ENCODE peak calls at places on chromosomes 7 and 10, in five cellular contexts. L is ACHN, X is NCI-H345, Z is NCI-H82, J is amygdala. Y is an unnamed sample.

GRCh38 chr7:105691029-105691691 is 109.9 kb upstream of the EFCAB10 start:
- DNase-seq in L (peak; percentile 46), X (no peak), Z (peak; percentile 33), J (no peak), Y (no peak)

GRCh38 chr10:78570633-78571032 is 498.1 kb upstream of the ZMIZ1 start:
- DNase-seq in L (no peak), X (no peak), Z (no peak), J (no peak), Y (no peak)

GRCh38 chr10:10326119-10326518 is 691.6 kb upstream of the CELF2 start:
- DNase-seq in L (no peak), X (no peak), Z (peak; percentile 84), J (no peak), Y (no peak)

GRCh38 chr7:26198133-26198780 is 2.3 kb downstream of the HNRNPA2B1 start:
- DNase-seq in L (peak; percentile 60), X (no peak), Z (no peak), J (no peak), Y (no peak)

GRCh38 chr7:157009778-157010587 is 480 bp downstream of the MNX1 start:
- DNase-seq in L (peak; percentile 39), X (peak; percentile 26), Z (no peak), J (no peak), Y (no peak)

GRCh38 chr10:125161570-125162139 is 1.3 kb upstream of the CTBP2 start:
- DNase-seq in L (no peak), X (no peak), Z (peak; percentile 55), J (no peak), Y (no peak)

GRCh38 chr10:30433286-30433778 is 652 bp upstream of the MAP3K8 start:
- DNase-seq in L (peak; percentile 69), X (peak; percentile 39), Z (peak; percentile 51), J (peak; percentile 41), Y (peak; percentile 73)

GRCh38 chr7:28708458-28708951 is 249.6 kb downstream of the TRIL start:
- DNase-seq in L (peak; percentile 79), X (no peak), Z (peak; percentile 42), J (peak; percentile 65), Y (no peak)

GRCh38 chr10:17527530-17528146 is 73.2 kb upstream of the ST8SIA6 start:
- DNase-seq in L (no peak), X (no peak), Z (peak; percentile 3), J (no peak), Y (no peak)

GRCh38 chr10:132984008-132984295 is 41.6 kb upstream of the CFAP46 start:
- DNase-seq in L (no peak), X (no peak), Z (no peak), J (no peak), Y (no peak)

GRCh38 chr10:91300011-91300575 is 79.6 kb downstream of the PCGF5 start:
- DNase-seq in L (no peak), X (no peak), Z (no peak), J (no peak), Y (no peak)

GRCh38 chr10:49001861-49002675 is 62.4 kb upstream of the LRRC18 start:
- DNase-seq in L (no peak), X (no peak), Z (no peak), J (no peak), Y (no peak)

GRCh38 chr7:100642534-100642907 is 1.2 kb upstream of the TFR2 start:
- DNase-seq in L (no peak), X (peak; percentile 39), Z (peak; percentile 27), J (no peak), Y (no peak)

GRCh38 chr10:123009105-123009805 is 449 bp downstream of the ACADSB start:
- DNase-seq in L (peak; percentile 10), X (no peak), Z (peak; percentile 34), J (no peak), Y (no peak)

GRCh38 chr7:50262916-50263690 is 41.4 kb upstream of the IKZF1 start:
- DNase-seq in L (no peak), X (no peak), Z (no peak), J (no peak), Y (no peak)

GRCh38 chr10:20457656-20458055 is 439.5 kb downstream of the NEBL start:
- DNase-seq in L (no peak), X (no peak), Z (no peak), J (no peak), Y (no peak)

GRCh38 chr7:139124084-139124914 is 14.8 kb upstream of the ZC3HAV1 start:
- DNase-seq in L (no peak), X (no peak), Z (no peak), J (no peak), Y (no peak)

GRCh38 chr7:155583636-155584035 is 37.3 kb upstream of the CNPY1 start:
- DNase-seq in L (no peak), X (no peak), Z (no peak), J (no peak), Y (no peak)

GRCh38 chr7:107313355-107313754 is 144.6 kb downstream of the HBP1 start:
- DNase-seq in L (no peak), X (no peak), Z (no peak), J (no peak), Y (no peak)

GRCh38 chr10:83127942-83128575 is 1011.2 kb upstream of the GHITM start:
- DNase-seq in L (no peak), X (no peak), Z (no peak), J (no peak), Y (no peak)

GRCh38 chr10:102781089-102781920 is 37.6 kb downstream of the WBP1L start:
- DNase-seq in L (no peak), X (no peak), Z (no peak), J (no peak), Y (no peak)

GRCh38 chr7:151244156-151244870 is 4.2 kb downstream of the SMARCD3 start:
- DNase-seq in L (peak; percentile 69), X (peak; percentile 64), Z (peak; percentile 70), J (no peak), Y (no peak)

GRCh38 chr10:79196470-79197461 is 128.0 kb downstream of the ZMIZ1 start:
- DNase-seq in L (peak; percentile 71), X (peak; percentile 57), Z (peak; percentile 80), J (peak; percentile 58), Y (peak; percentile 60)

GRCh38 chr7:41185851-41186250 is 517.0 kb downstream of the INHBA start:
- DNase-seq in L (no peak), X (no peak), Z (no peak), J (no peak), Y (no peak)

GRCh38 chr10:17058093-17058492 is 71.5 kb downstream of the CUBN start:
- DNase-seq in L (no peak), X (no peak), Z (no peak), J (no peak), Y (no peak)

GRCh38 chr10:70575874-70576802 is 26.4 kb downstream of the PRF1 start:
- DNase-seq in L (peak; percentile 82), X (peak; percentile 54), Z (no peak), J (no peak), Y (peak; percentile 30)

GRCh38 chr7:37988721-37989650 is 68.5 kb downstream of the EPDR1 start:
- DNase-seq in L (no peak), X (no peak), Z (no peak), J (no peak), Y (no peak)

GRCh38 chr7:24720283-24720682 is 37.0 kb downstream of the GSDME start:
- DNase-seq in L (no peak), X (no peak), Z (no peak), J (no peak), Y (no peak)

GRCh38 chr10:109456566-109457361 is 466.5 kb downstream of the XPNPEP1 start:
- DNase-seq in L (no peak), X (no peak), Z (no peak), J (no peak), Y (no peak)

GRCh38 chr10:96270564-96270963 is 805 bp downstream of the BLNK start:
- DNase-seq in L (no peak), X (no peak), Z (no peak), J (no peak), Y (no peak)

GRCh38 chr7:132368246-132368900 is 207.9 kb downstream of the PLXNA4 start:
- DNase-seq in L (no peak), X (peak; percentile 93), Z (no peak), J (no peak), Y (no peak)

GRCh38 chr10:102195301-102195870 is 30.7 kb upstream of the ELOVL3 start:
- DNase-seq in L (no peak), X (no peak), Z (no peak), J (no peak), Y (no peak)

GRCh38 chr10:125062244-125063208 is 97.8 kb downstream of the CTBP2 start:
- DNase-seq in L (no peak), X (no peak), Z (no peak), J (no peak), Y (no peak)

GRCh38 chr10:98260752-98261151 is 7.2 kb downstream of the LOXL4 start:
- DNase-seq in L (no peak), X (no peak), Z (no peak), J (no peak), Y (no peak)

GRCh38 chr7:99452541-99452940 is 13.4 kb downstream of the ATP5MF start:
- DNase-seq in L (no peak), X (no peak), Z (no peak), J (no peak), Y (no peak)

GRCh38 chr7:127946847-127947246 is 84.4 kb downstream of the LRRC4 start:
- DNase-seq in L (no peak), X (no peak), Z (no peak), J (no peak), Y (no peak)

GRCh38 chr7:101168412-101169049 is 3.2 kb upstream of the VGF start:
- DNase-seq in L (no peak), X (no peak), Z (no peak), J (no peak), Y (no peak)

GRCh38 chr10:124651402-124651887 is 92.7 kb downstream of the FAM53B start:
- DNase-seq in L (no peak), X (no peak), Z (no peak), J (no peak), Y (no peak)